ENCODE peak calls at places on chromosomes 4 and X, in six cellular contexts. V, X, Q, O, I and K are unnamed samples.

GRCh38 chr4:21117771-21118170 is 417.5 kb downstream of the PACRGL start:
- DNase-seq in X (no peak), O (no peak), V (no peak), Q (no peak), I (no peak), K (no peak)

GRCh38 chr4:152937535-152938236 is 1.6 kb downstream of the FHDC1 start:
- DNase-seq in Q (no peak), V (no peak), O (peak), X (no peak), I (no peak), K (no peak)

GRCh38 chr4:122259849-122260248 is 107.7 kb downstream of the BLTP1 start:
- DNase-seq in O (no peak), X (no peak), Q (no peak), I (no peak), V (no peak), K (no peak)

GRCh38 chr4:105461221-105462041 is 12.4 kb downstream of the PPA2 start:
- DNase-seq in I (no peak), Q (no peak), O (no peak), V (no peak), X (no peak), K (no peak)

GRCh38 chr4:38157592-38157991 is 197.4 kb downstream of the PTTG2 start:
- DNase-seq in O (no peak), X (no peak), I (no peak), Q (no peak), V (no peak), K (no peak)

GRCh38 chr4:28621541-28621940 is 1760.9 kb downstream of the STIM2 start:
- DNase-seq in I (no peak), V (no peak), X (no peak), O (no peak), Q (no peak), K (no peak)

GRCh38 chr4:94525993-94526740 is 74.4 kb downstream of the PDLIM5 start:
- DNase-seq in O (no peak), V (no peak), Q (no peak), X (no peak), I (no peak), K (no peak)

GRCh38 chr4:86482851-86483490 is 111.1 kb upstream of the PTPN13 start:
- DNase-seq in Q (no peak), I (no peak), X (no peak), V (no peak), O (no peak), K (no peak)

GRCh38 chr4:21476753-21477152 is 471.8 kb downstream of the KCNIP4 start:
- DNase-seq in X (no peak), Q (no peak), V (no peak), O (no peak), I (no peak), K (peak)

GRCh38 chr4:5158391-5158770 is 107.1 kb downstream of the STK32B start:
- DNase-seq in O (no peak), V (no peak), Q (no peak), I (no peak), X (no peak), K (no peak)

GRCh38 chr4:4284827-4285618 is 4.9 kb downstream of the LYAR start:
- DNase-seq in O (peak), V (no peak), I (no peak), X (no peak), Q (no peak), K (no peak)

GRCh38 chrX:9786839-9787635 is 808 bp downstream of the SHROOM2 start:
- DNase-seq in Q (no peak), V (no peak), I (no peak), X (no peak), O (peak), K (no peak)

GRCh38 chr4:23163649-23164436 is 471.1 kb downstream of the GBA3 start:
- DNase-seq in V (no peak), O (no peak), Q (no peak), I (no peak), X (no peak), K (no peak)

GRCh38 chr4:148857234-148857972 is 415.2 kb upstream of the NR3C2 start:
- DNase-seq in X (no peak), V (no peak), Q (no peak), O (no peak), I (no peak), K (no peak)

GRCh38 chr4:48275247-48275646 is 5.6 kb upstream of the TEC start:
- DNase-seq in O (no peak), V (no peak), X (no peak), Q (no peak), I (no peak), K (no peak)

GRCh38 chrX:154486052-154486395 is 391 bp downstream of the UBL4A start:
- DNase-seq in I (peak), Q (no peak), V (no peak), O (peak), X (peak), K (no peak)

GRCh38 chr4:80235451-80235850 is 31.0 kb upstream of the FGF5 start:
- DNase-seq in I (no peak), O (no peak), X (no peak), V (no peak), Q (no peak), K (no peak)

GRCh38 chr4:136634121-136634520 is 898.2 kb downstream of the PCDH18 start:
- DNase-seq in X (no peak), O (no peak), V (no peak), I (no peak), Q (no peak), K (no peak)

GRCh38 chr4:136636155-136636554 is 896.1 kb downstream of the PCDH18 start:
- DNase-seq in V (no peak), X (no peak), Q (no peak), O (no peak), I (no peak), K (no peak)

GRCh38 chr4:136637071-136637777 is 895.1 kb downstream of the PCDH18 start:
- DNase-seq in I (no peak), Q (no peak), O (no peak), X (no peak), V (no peak), K (no peak)
- TF ChIP-seq CTCF in I (no peak), Q (no peak), O (no peak), X (no peak), V (no peak), K (peak)

GRCh38 chrX:73447311-73447794 is 500 bp downstream of the CDX4 start:
- DNase-seq in V (no peak), Q (no peak), I (no peak), X (no peak), O (no peak), K (no peak)
- TF ChIP-seq CTCF in V (no peak), Q (no peak), I (no peak), X (no peak), O (no peak), K (no peak)

DNA sequence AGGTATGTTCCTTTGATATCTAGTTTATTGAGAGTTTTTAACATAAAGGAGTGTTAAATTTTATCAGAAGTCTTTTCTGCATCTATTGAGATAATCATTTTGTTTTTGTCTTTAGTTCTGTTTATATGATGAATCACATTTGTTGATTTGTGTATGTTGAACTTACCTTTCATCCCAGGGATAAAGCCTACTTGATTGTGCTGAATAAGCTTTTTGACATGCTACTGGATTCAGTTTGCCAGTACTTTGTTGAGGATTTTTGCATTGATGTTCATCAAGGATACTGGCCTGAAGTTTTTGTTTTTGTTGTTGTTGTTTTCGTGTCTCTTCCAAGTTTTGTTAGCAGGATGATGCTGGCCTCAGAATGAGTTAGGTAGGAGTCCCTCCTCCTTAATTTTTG is 10.8 kb upstream of the AFM start:
- DNase-seq in Q (no peak), I (no peak), V (no peak), X (no peak), O (no peak), K (no peak)
- TF ChIP-seq CTCF in Q (no peak), I (no peak), V (no peak), X (no peak), O (no peak), K (no peak)

GRCh38 chrX:136711147-136711546 is 63.2 kb downstream of the CD40LG start:
- DNase-seq in V (no peak), I (peak), O (peak), Q (peak), X (peak), K (no peak)
- TF ChIP-seq CTCF in V (peak), I (peak), O (no peak), Q (peak), X (no peak), K (no peak)

GRCh38 chrX:77160301-77160700 is 286.9 kb upstream of the FGF16 start:
- DNase-seq in X (no peak), O (no peak), Q (no peak), V (no peak), I (no peak), K (no peak)
- TF ChIP-seq CTCF in X (no peak), O (no peak), Q (peak), V (no peak), I (no peak), K (peak)

GRCh38 chrX:104270916-104271512 is 16.3 kb upstream of the ESX1 start:
- DNase-seq in Q (peak), I (peak), X (no peak), V (no peak), O (peak), K (no peak)

DNA sequence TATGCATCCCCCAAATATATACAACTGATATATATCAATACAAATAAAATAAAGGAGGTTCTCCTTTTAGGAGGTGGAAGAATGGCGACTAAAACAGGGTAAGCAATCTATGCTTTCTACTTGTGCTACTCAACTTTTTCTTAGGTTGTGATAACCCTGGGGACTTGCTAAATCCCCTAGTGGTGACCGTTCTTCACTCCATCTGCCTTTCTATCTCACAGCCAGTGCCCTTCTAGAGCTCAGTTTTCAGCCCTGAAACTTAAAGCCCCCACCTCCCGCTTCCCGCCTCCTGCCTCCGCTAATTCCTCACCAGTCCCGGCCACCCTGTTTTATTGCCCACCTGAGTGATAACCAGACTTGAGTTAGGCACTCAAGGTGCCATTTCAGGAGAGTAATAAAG is 15.5 kb upstream of the ESX1 start:
- DNase-seq in X (no peak), Q (no peak), O (no peak), I (no peak), V (no peak), K (no peak)
- TF ChIP-seq CTCF in X (no peak), Q (no peak), O (no peak), I (no peak), V (no peak), K (no peak)

GRCh38 chrX:69428216-69428615 is 75.9 kb upstream of the NALF2 start:
- DNase-seq in I (no peak), Q (no peak), X (no peak), O (no peak), V (no peak), K (no peak)

GRCh38 chrX:69429339-69430014 is 74.6 kb upstream of the NALF2 start:
- DNase-seq in O (no peak), V (no peak), I (no peak), X (no peak), Q (no peak), K (no peak)

GRCh38 chrX:69424910-69425309 is 79.2 kb upstream of the NALF2 start:
- DNase-seq in I (no peak), Q (no peak), O (no peak), X (no peak), V (no peak), K (no peak)

GRCh38 chrX:69424161-69424560 is 80.0 kb upstream of the NALF2 start:
- DNase-seq in X (no peak), V (no peak), O (no peak), Q (no peak), I (no peak), K (no peak)
- TF ChIP-seq CTCF in X (no peak), V (no peak), O (no peak), Q (no peak), I (no peak), K (peak)